ENCODE peak calls at places on chromosomes 7 and 10, in seven cellular contexts. K is psoas muscle, I is thyroid gland, X is lung, Z is WERI-Rb-1, V is uterus, A is kidney epithelial cell. H is an unnamed sample.

GRCh38 chr7:40647719-40648118 is 512.9 kb downstream of the SUGCT start:
- DNase-seq in K (no peak), I (no peak), X (no peak), Z (no peak), V (no peak), A (no peak), H (no peak)

GRCh38 chr7:149635561-149636329 is 137.6 kb downstream of the ZNF467 start:
- DNase-seq in K (no peak), I (no peak), X (no peak), Z (no peak), V (no peak), A (no peak), H (no peak)

GRCh38 chr7:156560075-156560474 is 80.5 kb upstream of the RNF32 start:
- DNase-seq in K (no peak), I (no peak), X (peak; percentile 26), Z (no peak), V (no peak), A (no peak), H (no peak)

GRCh38 chr7:3897430-3898385 is 596.7 kb downstream of the SDK1 start:
- DNase-seq in K (no peak), I (peak; percentile 38), X (no peak), Z (peak; percentile 23), V (peak; percentile 29), A (no peak), H (no peak)

GRCh38 chr10:8048281-8049008 is 6.0 kb upstream of the GATA3 start:
- DNase-seq in K (peak; percentile 46), I (no peak), X (no peak), Z (no peak), V (no peak), A (no peak), H (no peak)

GRCh38 chr7:129835436-129836020 is 117.2 kb downstream of the UBE2H start:
- DNase-seq in K (no peak), I (peak; percentile 50), X (no peak), Z (no peak), V (no peak), A (no peak), H (no peak)

GRCh38 chr7:85172530-85172941 is 14.3 kb downstream of the SEMA3D start:
- DNase-seq in K (no peak), I (peak; percentile 75), X (no peak), Z (no peak), V (no peak), A (no peak), H (peak; percentile 81)

GRCh38 chr7:159083001-159083697 is 61.5 kb downstream of the VIPR2 start:
- DNase-seq in K (no peak), I (no peak), X (no peak), Z (no peak), V (no peak), A (no peak), H (no peak)

GRCh38 chr7:134766779-134767566 is 12.5 kb upstream of the CALD1 start:
- DNase-seq in K (no peak), I (no peak), X (no peak), Z (no peak), V (no peak), A (no peak), H (no peak)

GRCh38 chr10:131771634-131772358 is 129.0 kb upstream of the PPP2R2D start:
- DNase-seq in K (no peak), I (no peak), X (no peak), Z (no peak), V (no peak), A (no peak), H (peak; percentile 62)

GRCh38 chr10:110002801-110003523 is 4.8 kb upstream of the ADD3 start:
- DNase-seq in K (no peak), I (no peak), X (no peak), Z (no peak), V (no peak), A (no peak), H (no peak)

GRCh38 chr10:13187135-13187534 is 25.8 kb downstream of the MCM10 start:
- DNase-seq in K (no peak), I (no peak), X (no peak), Z (no peak), V (no peak), A (no peak), H (no peak)

GRCh38 chr10:32041290-32042028 is 14.8 kb downstream of the KIF5B start:
- DNase-seq in K (no peak), I (no peak), X (no peak), Z (no peak), V (no peak), A (no peak), H (no peak)

GRCh38 chr10:32036922-32037321 is 19.3 kb downstream of the KIF5B start:
- DNase-seq in K (no peak), I (no peak), X (no peak), Z (no peak), V (no peak), A (no peak), H (no peak)

GRCh38 chr10:32035038-32035437 is 21.2 kb downstream of the KIF5B start:
- DNase-seq in K (no peak), I (no peak), X (no peak), Z (no peak), V (no peak), A (no peak), H (no peak)

GRCh38 chr10:32038777-32039176 is 17.4 kb downstream of the KIF5B start:
- DNase-seq in K (no peak), I (no peak), X (no peak), Z (no peak), V (no peak), A (no peak), H (no peak)

DNA sequence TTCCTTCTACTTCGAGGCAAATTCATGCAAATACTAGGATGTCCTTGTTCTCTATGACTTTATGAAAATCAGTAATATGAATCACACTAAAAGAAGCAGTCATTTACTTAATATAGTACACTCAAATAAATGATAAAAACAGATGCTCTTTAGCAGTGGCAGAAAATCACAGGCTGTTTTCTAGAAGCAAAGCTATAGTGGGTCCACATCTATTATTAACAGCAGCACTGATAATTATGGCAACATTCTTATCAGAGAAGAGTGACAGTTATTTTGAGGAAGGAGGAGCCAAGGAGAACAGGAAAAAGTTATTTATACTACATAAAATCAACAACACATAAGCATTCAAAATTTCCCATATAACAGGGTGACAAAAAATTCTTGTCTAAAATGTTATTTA is 16.5 kb downstream of the KIF5B start:
- DNase-seq in K (no peak), I (no peak), X (no peak), Z (no peak), V (no peak), A (no peak), H (no peak)
- H3K36me3 ChIP-seq in K (peaks cover 59% of the 10 kb centered on the region), I (peaks cover 31% of the 10 kb centered on the region), X (peaks cover 9% of the 10 kb centered on the region), Z (peaks cover 26% of the 10 kb centered on the region), V (no peaks in the 10 kb centered on the region), A (no peaks in the 10 kb centered on the region), H (peaks cover 41% of the 10 kb centered on the region)

GRCh38 chr7:50367570-50367969 is 63.1 kb downstream of the IKZF1 start:
- DNase-seq in K (no peak), I (no peak), X (no peak), Z (no peak), V (no peak), A (no peak), H (no peak)

GRCh38 chr7:50370884-50371283 is 66.4 kb downstream of the IKZF1 start:
- DNase-seq in K (no peak), I (no peak), X (no peak), Z (no peak), V (no peak), A (no peak), H (no peak)

GRCh38 chr7:50368366-50368765 is 63.9 kb downstream of the IKZF1 start:
- DNase-seq in K (no peak), I (no peak), X (no peak), Z (no peak), V (no peak), A (no peak), H (no peak)

GRCh38 chr7:50371551-50372021 is 67.1 kb downstream of the IKZF1 start:
- DNase-seq in K (no peak), I (no peak), X (no peak), Z (no peak), V (no peak), A (no peak), H (no peak)

GRCh38 chr7:50369408-50370026 is 65.0 kb downstream of the IKZF1 start:
- DNase-seq in K (no peak), I (no peak), X (no peak), Z (peak; percentile 47), V (no peak), A (no peak), H (no peak)
- TF ChIP-seq CTCF in K (peak; percentile 17), I (no peak), X (peak; percentile 53), Z (peak; percentile 79), V (no peak), A (peak; percentile 44), H (no peak)

DNA sequence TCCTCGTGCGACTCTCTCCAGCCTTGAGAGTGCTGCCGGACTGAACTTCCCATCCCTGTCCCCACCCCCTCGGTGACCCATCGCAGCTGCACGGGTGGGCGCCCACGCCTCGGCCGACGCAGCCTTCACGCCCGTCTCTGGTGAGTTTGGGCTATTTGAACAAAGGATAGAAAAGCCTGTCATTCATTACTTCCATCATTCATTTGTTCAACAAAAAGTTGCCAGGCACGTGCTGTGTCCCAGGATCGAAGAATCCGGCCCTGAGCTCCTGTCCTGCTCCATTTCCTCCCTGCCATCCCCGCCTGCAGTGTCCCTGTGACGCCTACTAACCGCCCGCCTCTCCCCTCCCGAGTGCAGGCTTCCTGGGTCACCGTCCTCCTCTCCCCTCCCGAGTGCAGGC is 340.1 kb downstream of the WDR37 start:
- DNase-seq in K (no peak), I (no peak), X (no peak), Z (no peak), V (no peak), A (no peak), H (peak; percentile 22)
- H3K4me3 ChIP-seq in K (no peak overlapping the region), I (no peak overlapping the region), X (no peak overlapping the region), Z (no peak overlapping the region), V (no peak overlapping the region), A (no peak overlapping the region), H (no peak overlapping the region)

GRCh38 chr7:77576856-77577255 is 39.8 kb downstream of the PTPN12 start:
- DNase-seq in K (no peak), I (no peak), X (no peak), Z (no peak), V (no peak), A (no peak), H (no peak)
- H3K36me3 ChIP-seq in K (peaks cover 32% of the 10 kb centered on the region), I (no peaks in the 10 kb centered on the region), X (peaks cover 21% of the 10 kb centered on the region), Z (peaks cover 41% of the 10 kb centered on the region), V (no peaks in the 10 kb centered on the region), A (no peaks in the 10 kb centered on the region), H (peaks cover 53% of the 10 kb centered on the region)

GRCh38 chr10:79065091-79065551 is 3.6 kb upstream of the ZMIZ1 start:
- DNase-seq in K (peak; percentile 38), I (no peak), X (no peak), Z (no peak), V (no peak), A (no peak), H (no peak)

GRCh38 chr10:79067241-79068202 is 1.2 kb upstream of the ZMIZ1 start:
- DNase-seq in K (peak; percentile 94), I (peak; percentile 93), X (peak; percentile 90), Z (peak; percentile 91), V (peak; percentile 92), A (no peak), H (peak; percentile 90)

GRCh38 chr10:79065853-79066252 is 2.9 kb upstream of the ZMIZ1 start:
- DNase-seq in K (peak; percentile 43), I (no peak), X (no peak), Z (no peak), V (no peak), A (no peak), H (no peak)

GRCh38 chr10:79068203-79068561 is 584 bp upstream of the ZMIZ1 start:
- DNase-seq in K (no peak), I (no peak), X (no peak), Z (no peak), V (no peak), A (no peak), H (no peak)

GRCh38 chr10:79066460-79067240 is 2.1 kb upstream of the ZMIZ1 start:
- DNase-seq in K (peak; percentile 67), I (no peak), X (no peak), Z (peak; percentile 84), V (no peak), A (no peak), H (no peak)
- TF ChIP-seq CTCF in K (peak; percentile 23), I (peak; percentile 23), X (no peak), Z (peak; percentile 76), V (peak; percentile 7), A (peak; percentile 57), H (no peak)